ENCODE peak calls at places on chromosomes 13 and 19, in ten cellular contexts. V is Caco-2, L is neuronal stem cell, N is lung, A is H9, H is left lung, B is HCT116, D is thoracic aorta, M is aorta, J is adrenal gland. P is an unnamed sample.

GRCh38 chr13:41565221-41565620 is 107.9 kb downstream of the RGCC start:
- DNase-seq in B (no peak), V (no peak), M (no peak), D (no peak), J (no peak), L (no peak), N (no peak), H (no peak), A (no peak), P (no peak)

GRCh38 chr13:50916701-50917184 is 7.2 kb downstream of the RNASEH2B start:
- DNase-seq in V (no peak), M (peak; percentile 51), L (no peak), H (no peak), N (no peak), B (no peak), D (no peak), J (no peak), A (no peak), P (no peak)

GRCh38 chr13:24984134-24984533 is 111.8 kb upstream of the PABPC3 start:
- DNase-seq in H (no peak), J (no peak), B (no peak), V (no peak), N (no peak), L (no peak), A (no peak), M (no peak), D (no peak), P (no peak)

GRCh38 chr13:107203146-107203847 is 635.4 kb upstream of the ARGLU1 start:
- DNase-seq in D (no peak), L (peak; percentile 27), N (no peak), V (peak; percentile 45), J (no peak), H (peak; percentile 57), B (no peak), M (no peak), A (peak; percentile 70), P (peak; percentile 39)

GRCh38 chr13:32284927-32285632 is 30.1 kb downstream of the ZAR1L start:
- DNase-seq in V (no peak), D (no peak), J (peak; percentile 47), A (no peak), B (peak; percentile 7), L (peak; percentile 11), M (no peak), H (no peak), N (peak; percentile 37), P (no peak)

GRCh38 chr19:40420766-40421467 is 4.9 kb downstream of the SERTAD1 start:
- DNase-seq in H (peak; percentile 98), J (peak; percentile 95), D (peak; percentile 76), B (peak; percentile 82), M (peak; percentile 96), L (peak; percentile 88), V (peak; percentile 96), A (peak; percentile 89), N (peak; percentile 94), P (peak; percentile 93)

GRCh38 chr13:66994498-66995365 is 235.4 kb downstream of the PCDH9 start:
- DNase-seq in V (no peak), N (no peak), H (no peak), A (no peak), D (no peak), J (no peak), M (no peak), L (no peak), B (no peak), P (peak; percentile 58)

GRCh38 chr13:108483981-108484380 is 145.4 kb upstream of the MYO16 start:
- DNase-seq in L (no peak), H (no peak), V (no peak), N (no peak), D (no peak), B (no peak), A (no peak), M (no peak), J (no peak), P (no peak)

GRCh38 chr13:76759877-76760276 is 126.3 kb downstream of the KCTD12 start:
- DNase-seq in V (no peak), H (no peak), M (no peak), N (no peak), L (no peak), B (no peak), J (no peak), A (no peak), D (no peak), P (no peak)

GRCh38 chr19:29418106-29418684 is 107.6 kb upstream of the VSTM2B start:
- DNase-seq in L (no peak), V (no peak), H (peak; percentile 73), D (no peak), M (no peak), A (no peak), B (no peak), N (no peak), J (no peak), P (no peak)

GRCh38 chr19:8499048-8499833 is 3.2 kb downstream of the PRAM1 start:
- DNase-seq in A (no peak), V (no peak), L (no peak), H (no peak), J (no peak), D (no peak), N (no peak), M (no peak), B (no peak), P (no peak)

GRCh38 chr13:27016871-27017270 is 154.7 kb downstream of the USP12 start:
- DNase-seq in H (no peak), L (no peak), B (no peak), N (no peak), J (no peak), A (no peak), D (no peak), V (no peak), M (no peak), P (no peak)

GRCh38 chr19:29775575-29775900 is 36.3 kb upstream of the CCNE1 start:
- DNase-seq in V (no peak), N (no peak), D (no peak), J (no peak), A (no peak), L (no peak), B (no peak), M (no peak), H (peak; percentile 64), P (no peak)

GRCh38 chr13:94431987-94432386 is 47.5 kb downstream of the DCT start:
- DNase-seq in B (no peak), M (no peak), D (no peak), L (no peak), J (no peak), N (no peak), A (no peak), V (no peak), H (no peak), P (no peak)

GRCh38 chr13:69585656-69586055 is 522.0 kb upstream of the ATXN8OS start:
- DNase-seq in J (no peak), H (no peak), A (no peak), L (no peak), M (no peak), V (no peak), B (no peak), N (no peak), D (no peak), P (no peak)

GRCh38 chr19:50460161-50460765 is 16.0 kb upstream of the EMC10 start:
- DNase-seq in L (no peak), D (no peak), B (no peak), H (peak; percentile 22), M (no peak), V (peak; percentile 84), N (no peak), A (no peak), J (no peak), P (no peak)

GRCh38 chr19:16191216-16191908 is 6.2 kb downstream of the FAM32A start:
- DNase-seq in J (no peak), H (no peak), A (no peak), B (no peak), L (no peak), V (peak; percentile 80), N (no peak), D (no peak), M (no peak), P (no peak)

GRCh38 chr19:7701654-7702457 is at the start of gene FCER2:
- DNase-seq in B (no peak), N (no peak), L (no peak), H (no peak), M (no peak), A (no peak), D (no peak), J (no peak), V (no peak), P (no peak)

GRCh38 chr13:97241761-97242160 is 19.6 kb downstream of the MBNL2 start:
- DNase-seq in V (no peak), N (no peak), L (no peak), A (no peak), J (no peak), B (no peak), M (no peak), H (no peak), D (no peak), P (no peak)
- H3K4me1 ChIP-seq in V (peaks cover 44% of the 10 kb centered on the region), N (peaks cover 25% of the 10 kb centered on the region), L (peaks cover 6% of the 10 kb centered on the region), A (peaks cover 11% of the 10 kb centered on the region), J (peaks cover 96% of the 10 kb centered on the region), B (peaks cover 18% of the 10 kb centered on the region), M (peaks cover 8% of the 10 kb centered on the region), H (peaks cover 36% of the 10 kb centered on the region), D (peaks cover 41% of the 10 kb centered on the region), P (peaks cover 5% of the 10 kb centered on the region)

DNA sequence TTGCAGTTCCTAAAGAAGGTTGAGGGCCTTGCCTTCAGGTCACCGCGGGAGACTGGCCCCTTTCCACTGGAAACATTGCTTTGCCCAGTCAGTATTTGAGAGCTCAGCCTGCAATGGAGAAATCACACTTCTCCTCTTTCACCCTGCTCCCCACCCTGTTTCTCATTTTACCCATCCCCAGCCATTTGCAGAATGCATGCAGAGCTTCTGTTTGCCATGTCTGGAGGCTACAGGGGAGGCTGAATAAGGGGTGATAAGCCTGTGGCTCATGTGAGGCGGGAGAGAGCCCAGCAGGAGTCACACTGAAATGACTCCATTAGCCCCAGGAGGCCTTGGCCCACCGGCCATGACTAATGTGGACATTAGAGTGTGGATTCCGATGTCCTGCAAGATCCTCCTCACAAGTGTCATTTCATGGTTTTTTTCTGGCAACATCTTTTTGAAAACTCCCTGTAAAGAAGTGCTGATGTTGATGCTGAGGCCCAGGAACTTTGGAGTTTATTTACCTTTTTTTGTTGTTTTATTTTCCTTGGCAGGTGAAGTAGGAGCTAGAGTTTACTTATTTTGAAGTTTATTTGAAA is 6.3 kb downstream of the SPINT2 start:
- DNase-seq in B (no peak), N (no peak), L (no peak), H (peak; percentile 55), M (no peak), V (no peak), J (no peak), D (no peak), A (no peak), P (no peak)
- H3K4me1 ChIP-seq in B (peaks cover 66% of the 10 kb centered on the region), N (peaks cover 11% of the 10 kb centered on the region), L (peaks cover 14% of the 10 kb centered on the region), H (peaks cover 21% of the 10 kb centered on the region), M (peaks cover 9% of the 10 kb centered on the region), V (peaks cover 80% of the 10 kb centered on the region), J (peaks cover 41% of the 10 kb centered on the region), D (peaks cover 46% of the 10 kb centered on the region), A (peaks cover 12% of the 10 kb centered on the region), P (no peaks in the 10 kb centered on the region)

GRCh38 chr13:40210865-40211585 is 455.4 kb downstream of the FOXO1 start:
- DNase-seq in H (no peak), V (no peak), M (no peak), D (no peak), L (no peak), N (no peak), J (no peak), B (no peak), A (no peak), P (no peak)
- H3K4me1 ChIP-seq in H (no peaks in the 10 kb centered on the region), V (no peaks in the 10 kb centered on the region), M (no peaks in the 10 kb centered on the region), D (peaks cover 2% of the 10 kb centered on the region), L (no peaks in the 10 kb centered on the region), N (peaks cover 3% of the 10 kb centered on the region), J (no peaks in the 10 kb centered on the region), B (no peaks in the 10 kb centered on the region), A (no peaks in the 10 kb centered on the region), P (no peaks in the 10 kb centered on the region)

GRCh38 chr13:43520331-43520730 is 266.4 kb downstream of the ENOX1 start:
- DNase-seq in B (no peak), J (no peak), M (no peak), A (no peak), D (no peak), H (no peak), V (no peak), L (no peak), N (no peak), P (no peak)
- H3K4me1 ChIP-seq in B (no peaks in the 10 kb centered on the region), J (peaks cover 4% of the 10 kb centered on the region), M (peaks cover 2% of the 10 kb centered on the region), A (no peaks in the 10 kb centered on the region), D (no peaks in the 10 kb centered on the region), H (no peaks in the 10 kb centered on the region), V (peaks cover 26% of the 10 kb centered on the region), L (peaks cover 2% of the 10 kb centered on the region), N (no peaks in the 10 kb centered on the region), P (no peaks in the 10 kb centered on the region)

P was measured in BE2C.